ENCODE peak calls at places on chromosomes 1 and 21, in four cellular contexts. T is CD8-positive, alpha-beta T cell; H is cardiac fibroblast; E is cardiac muscle cell. D is an unnamed sample.

GRCh38 chr21:35909456-35910178 is 150.7 kb downstream of the SETD4 start:
- DNase-seq in T (no peak), E (no peak), H (no peak), D (no peak)

GRCh38 chr1:160221089-160221488 is 15.9 kb downstream of the PEA15 start:
- DNase-seq in H (peak), T (no peak), E (no peak), D (no peak)

GRCh38 chr1:245465666-245466065 is 310.9 kb downstream of the KIF26B start:
- DNase-seq in T (no peak), E (no peak), H (no peak), D (no peak)

GRCh38 chr1:9670085-9670484 is 18.6 kb downstream of the PIK3CD start:
- DNase-seq in E (no peak), H (no peak), T (no peak), D (no peak)

GRCh38 chr1:14968251-14968812 is 185.2 kb upstream of the TMEM51 start:
- DNase-seq in E (no peak), H (peak), T (no peak), D (peak)

GRCh38 chr1:208324005-208324404 is 79.8 kb upstream of the PLXNA2 start:
- DNase-seq in T (no peak), H (no peak), E (peak), D (no peak)

GRCh38 chr1:186923434-186923833 is 94.7 kb downstream of the PLA2G4A start:
- DNase-seq in H (no peak), T (no peak), E (no peak), D (no peak)

GRCh38 chr1:183945432-183946308 is 91.9 kb downstream of the COLGALT2 start:
- DNase-seq in T (no peak), E (peak), H (peak), D (peak)

GRCh38 chr21:37219766-37220432 is 47.2 kb downstream of the VPS26C start:
- DNase-seq in T (no peak), E (no peak), H (no peak), D (peak)

GRCh38 chr1:220783453-220783852 is 3.3 kb upstream of the MTARC1 start:
- DNase-seq in E (no peak), T (no peak), H (no peak), D (no peak)

GRCh38 chr1:116667577-116668105 is at the start of gene IGSF3:
- DNase-seq in E (peak), H (peak), T (peak), D (peak)

GRCh38 chr1:12618661-12619395 is 818 bp upstream of the DHRS3 start:
- DNase-seq in E (peak), H (peak), T (no peak), D (peak)

GRCh38 chr1:12619396-12620141 is 1.6 kb upstream of the DHRS3 start:
- DNase-seq in T (peak), E (peak), H (peak), D (peak)

GRCh38 chr1:12621346-12622320 is 3.6 kb upstream of the DHRS3 start:
- DNase-seq in H (peak), T (no peak), E (no peak), D (peak)

GRCh38 chr1:12620931-12621330 is 2.9 kb upstream of the DHRS3 start:
- DNase-seq in E (no peak), H (no peak), T (no peak), D (no peak)

DNA sequence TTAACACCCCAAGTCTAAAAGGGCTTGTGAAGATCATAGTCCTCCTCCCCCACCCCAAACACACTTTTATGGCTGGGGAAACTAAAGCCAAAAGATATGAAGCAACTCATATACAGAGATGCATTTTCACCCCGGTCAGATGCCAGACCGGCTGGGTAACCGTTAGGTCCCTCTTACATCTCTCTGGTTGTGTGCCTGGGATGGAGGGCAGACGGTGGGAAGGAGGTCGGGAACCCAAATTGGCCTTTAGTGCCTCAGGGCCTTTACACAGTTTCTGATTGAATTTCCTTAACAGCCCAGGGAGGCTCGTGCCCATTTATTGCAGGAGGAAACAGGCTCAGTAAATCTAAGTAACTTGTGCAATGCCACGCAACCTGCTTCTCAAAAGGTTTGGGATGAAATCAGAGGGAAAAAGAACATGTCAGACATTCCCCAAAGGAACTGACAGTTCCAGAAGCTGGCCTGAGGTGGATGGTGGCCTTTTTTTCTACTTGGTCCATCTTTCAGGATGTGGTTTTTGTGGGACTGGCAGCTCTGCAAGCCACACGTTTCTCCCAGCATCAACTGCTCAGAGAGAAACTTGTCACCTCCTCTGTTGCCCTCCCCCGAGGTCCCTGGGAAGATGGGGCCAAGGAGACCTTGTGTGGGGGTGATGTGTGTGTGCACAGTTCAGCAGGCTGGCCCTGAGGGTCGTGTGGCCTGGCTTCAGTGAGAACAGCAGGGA is 2.3 kb upstream of the DHRS3 start:
- DNase-seq in T (no peak), H (no peak), E (no peak), D (no peak)
- H3K4me3 ChIP-seq in T (no peak), H (no peak), E (no peak), D (no peak)

DNA sequence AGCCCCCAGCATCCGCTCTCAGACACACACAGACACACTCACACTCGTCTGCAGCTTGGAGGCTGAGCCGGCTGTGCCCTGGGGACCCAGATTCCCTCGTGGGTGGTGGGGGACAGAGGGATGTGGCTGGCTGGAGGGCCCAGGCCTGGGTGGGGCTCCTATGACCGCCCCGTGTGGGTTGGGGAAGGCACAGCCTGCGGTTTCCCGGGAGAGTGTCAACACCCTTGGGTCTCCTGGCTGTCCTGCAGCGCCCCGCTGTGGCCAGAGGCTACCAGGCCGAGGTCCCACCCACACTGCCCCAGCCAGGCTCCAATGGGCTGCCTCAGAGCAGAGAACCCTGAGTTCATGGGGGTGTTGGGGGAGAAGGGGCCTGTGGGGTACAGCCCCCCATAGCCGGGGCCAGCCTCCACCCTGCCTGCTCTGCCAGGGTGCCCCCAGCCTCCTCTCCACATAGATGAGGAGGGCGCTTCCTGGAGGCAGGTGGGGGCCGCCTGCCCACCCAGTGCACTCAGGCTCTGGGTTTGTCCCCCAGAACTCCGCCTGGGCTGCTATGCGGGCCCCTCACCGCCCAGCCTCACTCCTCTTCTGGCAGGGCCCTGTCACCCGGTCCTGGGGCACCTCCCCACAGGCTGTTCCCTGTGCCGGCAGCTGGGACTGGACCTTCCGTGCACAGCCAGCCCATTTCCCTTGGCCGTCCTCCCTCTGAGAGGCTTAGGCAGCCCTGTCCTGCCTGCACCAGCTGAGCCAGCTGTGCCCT is at the start of gene TTC34:
- DNase-seq in T (no peak), H (no peak), E (no peak), D (no peak)
- TF ChIP-seq CTCF in T (no peak), H (no peak), E (no peak), D (no peak)

GRCh38 chr21:29940993-29941392 is 1.2 kb upstream of the GRIK1 start:
- DNase-seq in H (no peak), T (no peak), E (peak), D (no peak)

GRCh38 chr21:29942033-29942432 is 2.2 kb upstream of the GRIK1 start:
- DNase-seq in E (no peak), H (no peak), T (no peak), D (no peak)

GRCh38 chr21:29943885-29944284 is 4.1 kb upstream of the GRIK1 start:
- DNase-seq in E (no peak), T (no peak), H (no peak), D (no peak)

GRCh38 chr21:29938968-29939858 is 583 bp downstream of the GRIK1 start:
- DNase-seq in T (no peak), E (peak), H (no peak), D (no peak)

GRCh38 chr21:29939859-29940245 is at the start of gene GRIK1:
- DNase-seq in H (no peak), T (no peak), E (peak), D (no peak)
- H3K4me3 ChIP-seq in H (peak), T (no peak), E (peak), D (no peak)

GRCh38 chr21:42258150-42258884 is 39.4 kb downstream of the ABCG1 start:
- DNase-seq in E (peak), H (peak), T (peak), D (peak)

GRCh38 chr21:42257091-42257760 is 38.3 kb downstream of the ABCG1 start:
- DNase-seq in H (peak), T (no peak), E (no peak), D (peak)

GRCh38 chr21:42256316-42256715 is 37.4 kb downstream of the ABCG1 start:
- DNase-seq in T (no peak), E (no peak), H (no peak), D (no peak)

GRCh38 chr21:42260121-42260520 is 41.2 kb downstream of the ABCG1 start:
- DNase-seq in E (no peak), T (no peak), H (no peak), D (no peak)

GRCh38 chr21:42258885-42259407 is 40.0 kb downstream of the ABCG1 start:
- DNase-seq in T (no peak), E (no peak), H (no peak), D (no peak)
- TF ChIP-seq CTCF in T (peak), E (no peak), H (no peak), D (no peak)

DNA sequence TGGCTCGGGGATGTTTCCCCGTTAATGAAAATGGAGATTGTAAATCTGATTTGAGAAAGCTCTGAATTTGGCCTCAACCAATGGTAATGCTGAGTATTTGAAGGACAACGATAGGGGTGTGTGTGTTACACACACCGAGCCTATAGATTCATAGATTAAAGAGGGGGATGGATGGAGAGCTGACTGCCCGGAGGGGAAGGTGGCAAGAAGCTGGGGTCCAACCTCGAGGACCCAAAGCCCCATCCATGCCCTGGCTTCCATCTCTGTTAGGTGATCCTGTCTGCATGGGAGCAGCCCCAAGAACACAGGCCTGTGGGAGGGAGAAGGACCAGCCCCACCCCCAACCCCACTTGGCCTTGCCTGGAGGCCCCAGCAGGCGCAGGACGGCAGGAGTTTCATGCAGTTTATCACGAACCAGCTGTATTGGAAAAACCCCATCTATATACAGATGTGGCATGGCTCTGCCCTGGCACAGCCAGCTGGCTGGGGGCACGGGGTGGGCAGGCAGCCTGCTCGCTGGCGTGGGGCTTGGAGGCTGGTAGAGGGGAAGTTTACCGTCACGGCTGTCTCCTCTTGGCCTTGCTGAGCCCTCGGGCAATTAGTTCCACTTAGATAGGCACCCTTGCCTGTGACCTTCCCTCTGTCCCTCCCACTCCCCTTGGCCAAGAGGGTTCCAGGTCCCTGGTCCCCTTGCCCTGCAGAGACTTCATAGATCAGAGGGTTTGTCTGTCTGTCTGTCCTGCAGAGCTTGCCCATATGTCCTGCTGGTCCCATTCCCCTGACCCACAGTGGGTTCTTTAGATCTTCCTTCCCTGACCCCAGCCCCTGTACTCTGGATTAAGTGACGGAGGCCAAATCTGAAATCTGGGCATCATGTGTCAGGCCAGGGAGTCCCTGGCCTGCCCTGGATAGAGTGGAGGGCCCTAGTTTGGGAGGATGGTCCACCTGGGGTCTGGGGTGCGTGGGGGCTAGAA is 3.0 kb downstream of the HSPB7 start:
- DNase-seq in E (no peak), T (no peak), H (no peak), D (peak)
- H3K4me3 ChIP-seq in E (no peak), T (no peak), H (no peak), D (no peak)

GRCh38 chr21:45356251-45356650 is 48.7 kb upstream of the COL18A1 start:
- DNase-seq in H (no peak), E (no peak), T (no peak), D (no peak)
- TF ChIP-seq CTCF in H (no peak), E (no peak), T (no peak), D (peak)

GRCh38 chr1:47927165-47927564 is 70.0 kb downstream of the TRABD2B start:
- DNase-seq in E (no peak), H (no peak), T (no peak), D (no peak)
- H3K4me3 ChIP-seq in E (no peak), H (no peak), T (no peak), D (no peak)

DNA sequence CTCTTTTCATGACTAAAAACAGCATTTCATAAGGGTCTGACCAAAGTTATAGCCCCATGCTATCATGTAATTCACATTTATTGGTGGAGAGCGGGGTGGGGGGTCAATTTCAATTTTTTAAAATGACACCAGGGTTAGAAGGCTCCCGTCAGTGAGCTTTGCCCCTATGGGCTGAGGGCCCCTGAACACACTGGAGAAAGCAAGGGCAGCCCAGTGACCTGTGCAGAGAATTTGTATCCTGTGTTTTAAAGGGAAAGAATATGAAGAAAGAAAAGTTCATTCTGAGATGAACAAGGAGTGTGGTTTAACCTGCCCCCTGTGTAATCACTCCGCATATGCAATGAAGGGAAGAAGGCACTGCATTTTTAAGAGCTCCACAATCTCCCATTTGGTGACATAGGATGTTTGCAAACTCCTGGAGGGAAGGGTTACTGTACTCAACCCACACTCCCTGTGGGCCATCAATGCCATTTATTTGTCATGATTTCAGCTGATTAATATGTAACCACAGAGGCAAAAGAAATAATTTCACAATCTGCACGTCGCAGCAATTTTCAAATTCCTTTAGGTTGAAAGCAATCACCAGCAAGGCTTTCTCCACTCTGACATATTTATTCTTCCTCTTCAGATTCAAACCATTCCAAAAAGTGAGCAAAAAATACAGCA is 95.6 kb downstream of the ZNF281 start:
- DNase-seq in T (no peak), E (no peak), H (peak), D (peak)
- TF ChIP-seq CTCF in T (no peak), E (no peak), H (no peak), D (no peak)

D was measured in fibroblast of villous mesenchyme.